ENCODE peak calls at places on chromosomes 11 and 22, in nine cellular contexts. R, K, G, B, U, H, A, L and Y are unnamed samples.
A peak's percentile ranks its signal among the peaks of the same experiment; 100 is the strongest.

GRCh38 chr11:18383388-18384156 is 10.8 kb upstream of the LDHA start:
- DNase-seq in L (peak; percentile 6), U (peak; percentile 99), K (peak; percentile 56), G (peak; percentile 86), A (peak; percentile 98), R (peak; percentile 16), B (peak; percentile 87), H (peak; percentile 96), Y (peak; percentile 99)

GRCh38 chr11:36574486-36574885 is 6.7 kb downstream of the RAG1 start:
- DNase-seq in A (no peak), B (no peak), L (no peak), R (no peak), H (no peak), G (no peak), K (no peak), U (no peak), Y (no peak)

GRCh38 chr11:38795027-38795426 is 2197.0 kb upstream of the RAG2 start:
- DNase-seq in A (no peak), K (no peak), B (no peak), H (no peak), R (no peak), U (no peak), L (no peak), G (no peak), Y (no peak)

GRCh38 chr22:28799834-28800307 is 498 bp downstream of the XBP1 start:
- DNase-seq in U (peak; percentile 62), H (peak; percentile 61), A (peak; percentile 50), R (peak; percentile 24), G (peak; percentile 69), L (peak; percentile 76), B (peak; percentile 92), K (no peak), Y (peak; percentile 72)

GRCh38 chr22:49962751-49963646 is 2.4 kb downstream of the PIM3 start:
- DNase-seq in L (no peak), A (no peak), K (no peak), R (no peak), H (no peak), U (no peak), G (no peak), B (peak; percentile 87), Y (no peak)

GRCh38 chr22:23090079-23090835 is 19.9 kb downstream of the GNAZ start:
- DNase-seq in R (no peak), A (no peak), H (no peak), U (no peak), G (no peak), B (no peak), K (no peak), L (no peak), Y (no peak)

GRCh38 chr22:45861259-45861658 is 115.7 kb downstream of the WNT7B start:
- DNase-seq in R (no peak), A (peak; percentile 4), G (no peak), U (no peak), B (no peak), L (no peak), H (no peak), K (no peak), Y (no peak)

GRCh38 chr11:76592025-76592914 is 78.3 kb downstream of the LRRC32 start:
- DNase-seq in R (no peak), A (no peak), U (no peak), K (no peak), H (no peak), B (no peak), L (no peak), G (no peak), Y (no peak)

GRCh38 chr11:130737866-130738431 is 178.3 kb downstream of the SNX19 start:
- DNase-seq in A (peak; percentile 91), R (no peak), G (no peak), K (no peak), H (peak; percentile 67), U (peak; percentile 84), L (no peak), B (peak; percentile 47), Y (peak; percentile 77)

GRCh38 chr11:94786264-94787126 is 18.3 kb downstream of the AMOTL1 start:
- DNase-seq in R (peak; percentile 20), H (peak; percentile 75), A (peak; percentile 69), L (peak; percentile 34), B (no peak), G (peak; percentile 41), K (no peak), U (peak; percentile 79), Y (peak; percentile 53)

GRCh38 chr22:41699264-41700104 is at the start of gene MEI1:
- DNase-seq in H (peak; percentile 78), K (peak; percentile 38), R (no peak), L (peak; percentile 15), G (peak; percentile 95), A (peak; percentile 74), B (peak; percentile 96), U (peak; percentile 72), Y (peak; percentile 56)

GRCh38 chr11:117518455-117518854 is 190.8 kb downstream of the CEP164 start:
- DNase-seq in R (no peak), H (no peak), B (no peak), G (no peak), L (no peak), K (no peak), U (no peak), A (no peak), Y (no peak)

GRCh38 chr11:59802639-59803176 is 7.9 kb downstream of the MRPL16 start:
- DNase-seq in G (peak; percentile 55), H (peak; percentile 76), K (peak; percentile 3), R (peak; percentile 73), B (no peak), L (peak; percentile 45), U (peak; percentile 77), A (peak; percentile 68), Y (peak; percentile 52)

GRCh38 chr22:29621761-29622526 is 18.5 kb downstream of the NF2 start:
- DNase-seq in L (no peak), A (peak; percentile 93), B (no peak), U (peak; percentile 99), K (no peak), R (no peak), H (peak; percentile 92), G (no peak), Y (peak; percentile 97)

GRCh38 chr11:104015649-104016415 is 20.6 kb upstream of the DDI1 start:
- DNase-seq in B (no peak), A (no peak), R (no peak), U (no peak), G (peak; percentile 50), H (no peak), K (peak; percentile 18), L (no peak), Y (no peak)

GRCh38 chr11:92149996-92150395 is 74.6 kb upstream of the FAT3 start:
- DNase-seq in K (no peak), G (no peak), A (no peak), R (no peak), U (no peak), H (no peak), B (no peak), L (peak; percentile 13), Y (peak; percentile 20)

GRCh38 chr11:17790453-17790852 is 55.9 kb downstream of the KCNC1 start:
- DNase-seq in U (peak; percentile 82), L (no peak), K (no peak), G (no peak), B (no peak), A (peak; percentile 84), H (peak; percentile 45), R (no peak), Y (peak; percentile 9)

GRCh38 chr11:43985386-43985752 is 42.9 kb downstream of the C11orf96 start:
- DNase-seq in A (no peak), G (no peak), B (no peak), L (no peak), H (no peak), U (no peak), K (no peak), R (no peak), Y (no peak)

GRCh38 chr11:43986327-43986726 is 43.9 kb downstream of the C11orf96 start:
- DNase-seq in B (no peak), G (no peak), U (no peak), R (no peak), H (no peak), L (no peak), K (no peak), A (no peak), Y (no peak)

GRCh38 chr11:43988040-43988793 is 45.8 kb downstream of the C11orf96 start:
- DNase-seq in H (peak; percentile 60), A (peak; percentile 80), R (no peak), B (no peak), K (no peak), L (no peak), U (peak; percentile 61), G (no peak), Y (no peak)

GRCh38 chr11:43987384-43988039 is 45.1 kb downstream of the C11orf96 start:
- DNase-seq in L (no peak), G (no peak), H (peak; percentile 97), A (peak; percentile 97), U (peak; percentile 84), K (no peak), R (no peak), B (no peak), Y (peak; percentile 98)

GRCh38 chr11:43986881-43987280 is 44.4 kb downstream of the C11orf96 start:
- DNase-seq in U (no peak), G (no peak), R (no peak), K (no peak), A (no peak), L (no peak), H (no peak), B (no peak), Y (no peak)
- H3K4me3 ChIP-seq in U (no peak overlapping the region), G (no peak overlapping the region), R (no peak overlapping the region), K (no peak overlapping the region), A (no peak overlapping the region), L (no peak overlapping the region), H (no peak overlapping the region), B (no peak overlapping the region), Y (no peak overlapping the region)

DNA sequence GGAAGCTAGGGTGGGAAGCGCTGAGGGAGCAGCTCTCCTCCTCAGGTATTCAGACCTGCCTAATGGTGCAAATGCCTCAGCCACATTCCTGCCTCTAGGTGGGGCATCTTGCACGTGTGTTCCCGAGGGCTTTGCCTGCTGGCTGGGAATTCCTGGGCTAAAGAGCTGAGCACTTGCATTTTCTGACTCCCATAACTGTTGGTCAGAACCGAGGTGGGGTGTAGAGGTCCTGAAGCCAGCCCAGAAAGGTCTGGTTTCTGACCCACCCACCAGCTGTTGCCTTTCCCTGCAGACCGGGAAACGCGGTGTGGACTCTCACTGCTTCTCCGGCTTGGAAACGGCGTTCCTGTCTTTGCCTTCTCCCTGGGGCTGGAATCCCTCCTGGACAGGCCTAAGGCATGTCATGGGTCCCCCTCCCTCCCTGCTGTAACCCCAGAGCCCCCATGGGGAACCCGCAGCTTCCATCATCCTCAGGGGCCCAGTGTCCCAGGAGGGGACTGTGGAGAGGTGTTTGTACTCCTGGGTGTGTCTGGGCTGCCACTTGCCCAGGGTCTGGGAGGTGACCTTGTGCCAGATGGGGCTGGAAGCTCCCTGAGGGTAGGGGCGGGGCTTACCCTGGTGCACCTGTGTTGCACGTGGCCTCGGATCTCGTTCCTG is 24.0 kb upstream of the SMIM38 start:
- DNase-seq in K (no peak), L (peak; percentile 91), H (peak; percentile 81), A (peak; percentile 63), B (peak; percentile 55), R (no peak), G (peak; percentile 21), U (peak; percentile 86), Y (peak; percentile 72)
- TF ChIP-seq CTCF in K (peak; percentile 68), L (peak; percentile 93), H (peak; percentile 86), A (peak; percentile 79), B (peak; percentile 53), R (no peak), G (peak; percentile 35), U (peak; percentile 89), Y (peak; percentile 90)

GRCh38 chr11:46977940-46978595 is 41.5 kb downstream of the CSTPP1 start:
- DNase-seq in K (no peak), U (peak; percentile 28), L (no peak), R (no peak), G (no peak), A (no peak), H (no peak), B (no peak), Y (no peak)
- H3K4me3 ChIP-seq in K (no peak overlapping the region), U (no peak overlapping the region), L (peak overlapping the region; percentile 31), R (no peak overlapping the region), G (no peak overlapping the region), A (no peak overlapping the region), H (no peak overlapping the region), B (no peak overlapping the region), Y (no peak overlapping the region)

GRCh38 chr11:127259118-127259517 is 258.5 kb upstream of the KIRREL3 start:
- DNase-seq in B (no peak), R (no peak), G (no peak), U (no peak), K (no peak), L (no peak), A (no peak), H (no peak), Y (no peak)
- TF ChIP-seq CTCF in B (no peak), R (no peak), G (no peak), U (no peak), K (no peak), L (no peak), A (no peak), H (no peak), Y (no peak)